ENCODE peak calls at places on chromosomes 6 and 20, in four cellular contexts. One of them, this sample, is unnamed.
A peak's percentile ranks its signal among the peaks of the same experiment; 100 is the strongest.

GRCh38 chr6:30556006-30556713 is at the start of gene GNL1:
- DNase-seq in HCEC 1CT: peak; percentile 74
- DNase-seq in pancreas: peak; percentile 99
- DNase-seq in neuronal stem cell: peak; percentile 86
- DNase-seq in this sample: peak; percentile 96

GRCh38 chr20:8749986-8750385 is 318.9 kb upstream of the PLCB4 start:
- DNase-seq in HCEC 1CT: peak; percentile 83
- DNase-seq in pancreas: no peak
- DNase-seq in neuronal stem cell: no peak
- DNase-seq in this sample: no peak

GRCh38 chr20:51573576-51574243 is 31.2 kb upstream of the NFATC2 start:
- DNase-seq in HCEC 1CT: no peak
- DNase-seq in pancreas: no peak
- DNase-seq in neuronal stem cell: no peak
- DNase-seq in this sample: peak; percentile 29

GRCh38 chr6:142944126-142945066 is 580 bp downstream of the HIVEP2 start:
- DNase-seq in HCEC 1CT: peak; percentile 81
- DNase-seq in pancreas: peak; percentile 91
- DNase-seq in neuronal stem cell: peak; percentile 66
- DNase-seq in this sample: peak; percentile 79

GRCh38 chr20:47740225-47741184 is 44.8 kb downstream of the SULF2 start:
- DNase-seq in HCEC 1CT: no peak
- DNase-seq in pancreas: no peak
- DNase-seq in neuronal stem cell: no peak
- DNase-seq in this sample: no peak

GRCh38 chr6:166637806-166638458 is 10.9 kb upstream of the RPS6KA2 start:
- DNase-seq in HCEC 1CT: no peak
- DNase-seq in pancreas: no peak
- DNase-seq in neuronal stem cell: no peak
- DNase-seq in this sample: no peak

GRCh38 chr20:16526433-16527380 is 46.5 kb downstream of the KIF16B start:
- DNase-seq in HCEC 1CT: no peak
- DNase-seq in pancreas: no peak
- DNase-seq in neuronal stem cell: no peak
- DNase-seq in this sample: no peak

GRCh38 chr6:165662041-165662491 is 975 bp downstream of the PDE10A start:
- DNase-seq in HCEC 1CT: no peak
- DNase-seq in pancreas: no peak
- DNase-seq in neuronal stem cell: peak; percentile 57
- DNase-seq in this sample: no peak

GRCh38 chr6:2037230-2037926 is 208.0 kb downstream of the GMDS start:
- DNase-seq in HCEC 1CT: no peak
- DNase-seq in pancreas: no peak
- DNase-seq in neuronal stem cell: no peak
- DNase-seq in this sample: no peak

GRCh38 chr6:31948753-31949413 is 3.0 kb downstream of the CFB start:
- DNase-seq in HCEC 1CT: peak; percentile 55
- DNase-seq in pancreas: no peak
- DNase-seq in neuronal stem cell: no peak
- DNase-seq in this sample: no peak

GRCh38 chr20:47535994-47536393 is 34.3 kb downstream of the NCOA3 start:
- DNase-seq in HCEC 1CT: no peak
- DNase-seq in pancreas: no peak
- DNase-seq in neuronal stem cell: no peak
- DNase-seq in this sample: no peak

GRCh38 chr20:63215101-63216040 is 560 bp downstream of the YTHDF1 start:
- DNase-seq in HCEC 1CT: peak; percentile 56
- DNase-seq in pancreas: peak; percentile 82
- DNase-seq in neuronal stem cell: no peak
- DNase-seq in this sample: no peak

GRCh38 chr6:43840490-43841218 is 70.6 kb downstream of the VEGFA start:
- DNase-seq in HCEC 1CT: peak; percentile 63
- DNase-seq in pancreas: no peak
- DNase-seq in neuronal stem cell: no peak
- DNase-seq in this sample: no peak

GRCh38 chr6:142011775-142012174 is 121.0 kb upstream of the GJE1 start:
- DNase-seq in HCEC 1CT: no peak
- DNase-seq in pancreas: no peak
- DNase-seq in neuronal stem cell: no peak
- DNase-seq in this sample: no peak

GRCh38 chr20:36264426-36265246 is 28.4 kb downstream of the AAR2 start:
- DNase-seq in HCEC 1CT: no peak
- DNase-seq in pancreas: no peak
- DNase-seq in neuronal stem cell: no peak
- DNase-seq in this sample: no peak

GRCh38 chr6:116111552-116112528 is 11.2 kb downstream of the NT5DC1 start:
- DNase-seq in HCEC 1CT: peak; percentile 44
- DNase-seq in pancreas: no peak
- DNase-seq in neuronal stem cell: no peak
- DNase-seq in this sample: no peak

GRCh38 chr20:63488331-63489251 is 10.3 kb downstream of the EEF1A2 start:
- DNase-seq in HCEC 1CT: no peak
- DNase-seq in pancreas: peak; percentile 72
- DNase-seq in neuronal stem cell: no peak
- DNase-seq in this sample: no peak

GRCh38 chr6:110048221-110048875 is 70.2 kb downstream of the GPR6 start:
- DNase-seq in HCEC 1CT: no peak
- DNase-seq in pancreas: no peak
- DNase-seq in neuronal stem cell: no peak
- DNase-seq in this sample: no peak

GRCh38 chr6:15264902-15265761 is 19.3 kb downstream of the JARID2 start:
- DNase-seq in HCEC 1CT: peak; percentile 48
- DNase-seq in pancreas: no peak
- DNase-seq in neuronal stem cell: peak; percentile 52
- DNase-seq in this sample: peak; percentile 50

GRCh38 chr20:33578510-33578909 is 83.6 kb upstream of the C20orf144 start:
- DNase-seq in HCEC 1CT: no peak
- DNase-seq in pancreas: no peak
- DNase-seq in neuronal stem cell: no peak
- DNase-seq in this sample: no peak

GRCh38 chr6:163416640-163417253 is 2.2 kb downstream of the QKI start:
- DNase-seq in HCEC 1CT: peak; percentile 81
- DNase-seq in pancreas: no peak
- DNase-seq in neuronal stem cell: peak; percentile 66
- DNase-seq in this sample: peak; percentile 63

GRCh38 chr6:27281569-27281968 is 30.5 kb downstream of the POM121L2 start:
- DNase-seq in HCEC 1CT: no peak
- DNase-seq in pancreas: no peak
- DNase-seq in neuronal stem cell: no peak
- DNase-seq in this sample: no peak

GRCh38 chr6:113122060-113122459 is 735.1 kb upstream of the MARCKS start:
- DNase-seq in HCEC 1CT: peak; percentile 92
- DNase-seq in pancreas: no peak
- DNase-seq in neuronal stem cell: no peak
- DNase-seq in this sample: no peak

GRCh38 chr6:8195040-8195713 is 92.8 kb upstream of the EEF1E1 start:
- DNase-seq in HCEC 1CT: peak; percentile 8
- DNase-seq in pancreas: no peak
- DNase-seq in neuronal stem cell: no peak
- DNase-seq in this sample: no peak

GRCh38 chr20:23446505-23446904 is 6.2 kb downstream of the CST11 start:
- DNase-seq in HCEC 1CT: peak; percentile 20
- DNase-seq in pancreas: no peak
- DNase-seq in neuronal stem cell: peak; percentile 51
- DNase-seq in this sample: no peak

GRCh38 chr20:36313936-36314335 is 7.8 kb downstream of the DLGAP4 start:
- DNase-seq in HCEC 1CT: no peak
- DNase-seq in pancreas: no peak
- DNase-seq in neuronal stem cell: no peak
- DNase-seq in this sample: no peak

GRCh38 chr20:24670981-24671380 is 201.6 kb downstream of the SYNDIG1 start:
- DNase-seq in HCEC 1CT: no peak
- DNase-seq in pancreas: no peak
- DNase-seq in neuronal stem cell: no peak
- DNase-seq in this sample: no peak

GRCh38 chr6:17280552-17281090 is 540 bp upstream of the RBM24 start:
- DNase-seq in HCEC 1CT: no peak
- DNase-seq in pancreas: peak; percentile 72
- DNase-seq in neuronal stem cell: peak; percentile 57
- DNase-seq in this sample: no peak

GRCh38 chr6:161618816-161619454 is 345.1 kb upstream of the AGPAT4 start:
- DNase-seq in HCEC 1CT: no peak
- DNase-seq in pancreas: no peak
- DNase-seq in neuronal stem cell: peak; percentile 27
- DNase-seq in this sample: no peak

GRCh38 chr20:63752411-63753101 is 13.0 kb downstream of the SLC2A4RG start:
- DNase-seq in HCEC 1CT: no peak
- DNase-seq in pancreas: peak; percentile 57
- DNase-seq in neuronal stem cell: no peak
- DNase-seq in this sample: no peak

GRCh38 chr6:154277578-154278128 is 79.0 kb downstream of the IPCEF1 start:
- DNase-seq in HCEC 1CT: no peak
- DNase-seq in pancreas: no peak
- DNase-seq in neuronal stem cell: no peak
- DNase-seq in this sample: no peak

GRCh38 chr6:161189891-161190290 is 84.0 kb downstream of the AGPAT4 start:
- DNase-seq in HCEC 1CT: no peak
- DNase-seq in pancreas: no peak
- DNase-seq in neuronal stem cell: no peak
- DNase-seq in this sample: no peak

GRCh38 chr6:76043690-76044089 is 28.8 kb downstream of the IMPG1 start:
- DNase-seq in HCEC 1CT: no peak
- DNase-seq in pancreas: no peak
- DNase-seq in neuronal stem cell: no peak
- DNase-seq in this sample: no peak

GRCh38 chr6:162056745-162057144 is 670.8 kb downstream of the PRKN start:
- DNase-seq in HCEC 1CT: no peak
- DNase-seq in pancreas: no peak
- DNase-seq in neuronal stem cell: no peak
- DNase-seq in this sample: no peak

This sample was measured in prostate gland.